ENCODE peak calls at places on chromosomes 13 and 19, in six cellular contexts. L, W, B, F, Z and Y are unnamed samples.

GRCh38 chr13:97240789-97241734 is 18.9 kb downstream of the MBNL2 start:
- DNase-seq in L (no peak), W (no peak), B (no peak), F (no peak), Z (no peak), Y (no peak)

GRCh38 chr13:74024856-74025255 is 109.3 kb downstream of the KLF12 start:
- DNase-seq in L (no peak), W (no peak), B (no peak), F (no peak), Z (no peak), Y (no peak)

GRCh38 chr13:51435002-51435578 is 17.7 kb downstream of the INTS6 start:
- DNase-seq in L (no peak), W (peak), B (no peak), F (peak), Z (peak), Y (no peak)

GRCh38 chr19:20964798-20965197 is 41.7 kb downstream of the ZNF85 start:
- DNase-seq in L (no peak), W (no peak), B (no peak), F (peak), Z (no peak), Y (no peak)

GRCh38 chr19:50434525-50434924 is 1.8 kb downstream of the MYBPC2 start:
- DNase-seq in L (no peak), W (no peak), B (no peak), F (peak), Z (no peak), Y (no peak)

GRCh38 chr19:2720777-2721569 is at the start of gene DIRAS1:
- DNase-seq in L (no peak), W (no peak), B (no peak), F (no peak), Z (no peak), Y (no peak)

GRCh38 chr19:50542825-50543428 is 25.3 kb downstream of the LRRC4B start:
- DNase-seq in L (no peak), W (no peak), B (no peak), F (no peak), Z (no peak), Y (no peak)

GRCh38 chr13:98997051-98997730 is 19.3 kb upstream of the DOCK9 start:
- DNase-seq in L (no peak), W (no peak), B (no peak), F (no peak), Z (no peak), Y (no peak)

GRCh38 chr13:36918246-36919060 is 1.6 kb downstream of the SMAD9 start:
- DNase-seq in L (no peak), W (peak), B (no peak), F (no peak), Z (peak), Y (peak)

GRCh38 chr13:53749306-53749705 is 720.7 kb downstream of the OLFM4 start:
- DNase-seq in L (no peak), W (no peak), B (no peak), F (no peak), Z (no peak), Y (no peak)

GRCh38 chr13:24074687-24075086 is 85.8 kb upstream of the SPATA13 start:
- DNase-seq in L (no peak), W (no peak), B (no peak), F (peak), Z (no peak), Y (no peak)

GRCh38 chr19:38245826-38246498 is 10.2 kb downstream of the PPP1R14A start:
- DNase-seq in L (no peak), W (no peak), B (no peak), F (no peak), Z (no peak), Y (no peak)

GRCh38 chr19:18232540-18233223 is 6.4 kb upstream of the PDE4C start:
- DNase-seq in L (no peak), W (no peak), B (no peak), F (no peak), Z (peak), Y (no peak)

GRCh38 chr19:52237197-52237596 is 32.2 kb upstream of the ZNF766 start:
- DNase-seq in L (no peak), W (no peak), B (no peak), F (no peak), Z (no peak), Y (no peak)